ENCODE peak calls at places on chromosome 11, in eight cellular contexts. Q is ascending aorta, U is ovary, A is GM10248, O is HFF-Myc, R is AG09309, I is lower lobe of right lung, N is body of pancreas. V is an unnamed sample.

GRCh38 chr11:103086461-103086860 is 5.5 kb downstream of the DCUN1D5 start:
- DNase-seq in Q (no peak), U (no peak), A (no peak), O (no peak), R (no peak), I (no peak), N (no peak), V (no peak)

GRCh38 chr11:59145534-59145933 is 2.9 kb downstream of the FAM111A start:
- DNase-seq in Q (no peak), U (no peak), A (no peak), O (no peak), R (peak), I (no peak), N (no peak), V (peak)

GRCh38 chr11:46504817-46505613 is 88.8 kb downstream of the AMBRA1 start:
- DNase-seq in Q (no peak), U (no peak), A (peak), O (no peak), R (no peak), I (no peak), N (no peak), V (peak)

GRCh38 chr11:110481523-110481922 is 51.8 kb downstream of the FDX1 start:
- DNase-seq in Q (no peak), U (no peak), A (no peak), O (no peak), R (no peak), I (no peak), N (no peak), V (no peak)

GRCh38 chr11:113623114-113623513 is 83.0 kb downstream of the TMPRSS5 start:
- DNase-seq in Q (no peak), U (no peak), A (no peak), O (no peak), R (no peak), I (no peak), N (no peak), V (no peak)

GRCh38 chr11:27795955-27796861 is 96.0 kb upstream of the BDNF start:
- DNase-seq in Q (no peak), U (no peak), A (no peak), O (no peak), R (no peak), I (no peak), N (no peak), V (no peak)

GRCh38 chr11:127993788-127994187 is 593.6 kb downstream of the ETS1 start:
- DNase-seq in Q (no peak), U (no peak), A (no peak), O (no peak), R (no peak), I (no peak), N (no peak), V (no peak)

GRCh38 chr11:85718991-85719807 is 33.2 kb upstream of the CCDC89 start:
- DNase-seq in Q (peak), U (no peak), A (no peak), O (peak), R (peak), I (no peak), N (peak), V (peak)

GRCh38 chr11:26522912-26523610 is 49.0 kb downstream of the MUC15 start:
- DNase-seq in Q (no peak), U (no peak), A (no peak), O (peak), R (no peak), I (no peak), N (no peak), V (peak)
- TF ChIP-seq CTCF in Q (no peak), U (no peak), A (peak), O (peak), R (peak), I (no peak), N (no peak), V (peak)

GRCh38 chr11:122788781-122789535 is 49.3 kb upstream of the CRTAM start:
- DNase-seq in Q (no peak), U (no peak), A (no peak), O (no peak), R (no peak), I (no peak), N (no peak), V (no peak)
- TF ChIP-seq CTCF in Q (no peak), U (no peak), A (no peak), O (peak), R (no peak), I (no peak), N (no peak), V (peak)

DNA sequence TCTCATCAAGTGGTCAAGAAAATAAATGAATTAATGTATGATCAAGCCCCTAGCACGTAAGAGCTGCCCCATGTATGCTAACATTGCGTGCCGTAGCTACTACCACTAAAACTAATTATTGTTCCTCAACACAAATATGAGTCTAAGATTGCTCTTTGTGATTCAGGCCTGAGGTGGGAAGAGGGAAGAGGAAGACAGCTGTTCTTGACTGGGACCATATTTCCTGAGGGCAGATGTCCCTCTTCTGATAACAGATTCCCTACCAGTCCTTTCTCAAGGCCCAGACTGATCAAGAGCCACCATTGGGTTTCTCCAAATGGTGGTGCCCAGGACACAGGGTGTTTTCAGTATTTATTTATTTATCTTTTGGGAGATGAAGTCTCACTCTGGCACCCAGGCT is 87.2 kb upstream of the CADM1 start:
- DNase-seq in Q (no peak), U (no peak), A (no peak), O (no peak), R (no peak), I (no peak), N (no peak), V (no peak)
- TF ChIP-seq CTCF in Q (no peak), U (no peak), A (no peak), O (no peak), R (no peak), I (no peak), N (no peak), V (no peak)

GRCh38 chr11:102061276-102061675 is 14.0 kb downstream of the CFAP300 start:
- DNase-seq in Q (no peak), U (no peak), A (no peak), O (no peak), R (no peak), I (no peak), N (no peak), V (no peak)
- TF ChIP-seq CTCF in Q (no peak), U (no peak), A (no peak), O (peak), R (no peak), I (peak), N (peak), V (no peak)

GRCh38 chr11:38159038-38159437 is 1561.0 kb upstream of the RAG2 start:
- DNase-seq in Q (no peak), U (no peak), A (no peak), O (no peak), R (no peak), I (no peak), N (peak), V (no peak)

GRCh38 chr11:38156495-38157146 is 1558.6 kb upstream of the RAG2 start:
- DNase-seq in Q (no peak), U (no peak), A (no peak), O (no peak), R (no peak), I (no peak), N (no peak), V (no peak)

GRCh38 chr11:38153985-38154384 is 1555.9 kb upstream of the RAG2 start:
- DNase-seq in Q (no peak), U (no peak), A (no peak), O (no peak), R (no peak), I (no peak), N (no peak), V (no peak)
- TF ChIP-seq CTCF in Q (no peak), U (no peak), A (no peak), O (no peak), R (no peak), I (no peak), N (no peak), V (no peak)

GRCh38 chr11:64090811-64091516 is 55.2 kb downstream of the FLRT1 start:
- DNase-seq in Q (no peak), U (no peak), A (no peak), O (no peak), R (no peak), I (no peak), N (no peak), V (no peak)
- TF ChIP-seq CTCF in Q (no peak), U (no peak), A (no peak), O (no peak), R (no peak), I (no peak), N (no peak), V (peak)

GRCh38 chr11:22192289-22192641 is 620 bp upstream of the ANO5 start:
- DNase-seq in Q (no peak), U (no peak), A (peak), O (no peak), R (no peak), I (no peak), N (peak), V (no peak)
- TF ChIP-seq CTCF in Q (no peak), U (no peak), A (peak), O (no peak), R (no peak), I (peak), N (peak), V (no peak)

GRCh38 chr11:2401436-2401984 is 960 bp downstream of the TSSC4 start:
- DNase-seq in Q (no peak), U (no peak), A (no peak), O (no peak), R (no peak), I (no peak), N (no peak), V (no peak)
- TF ChIP-seq CTCF in Q (no peak), U (no peak), A (no peak), O (no peak), R (no peak), I (no peak), N (no peak), V (peak)

GRCh38 chr11:69086741-69087524 is 38.2 kb downstream of the TPCN2 start:
- DNase-seq in Q (no peak), U (no peak), A (no peak), O (no peak), R (no peak), I (no peak), N (no peak), V (no peak)

GRCh38 chr11:69087811-69088210 is 39.1 kb downstream of the TPCN2 start:
- DNase-seq in Q (no peak), U (no peak), A (no peak), O (no peak), R (no peak), I (no peak), N (no peak), V (no peak)

GRCh38 chr11:69089258-69089657 is 40.5 kb downstream of the TPCN2 start:
- DNase-seq in Q (no peak), U (no peak), A (no peak), O (peak), R (peak), I (no peak), N (peak), V (peak)

GRCh38 chr11:69086152-69086551 is 37.4 kb downstream of the TPCN2 start:
- DNase-seq in Q (no peak), U (no peak), A (no peak), O (no peak), R (no peak), I (no peak), N (no peak), V (no peak)

DNA sequence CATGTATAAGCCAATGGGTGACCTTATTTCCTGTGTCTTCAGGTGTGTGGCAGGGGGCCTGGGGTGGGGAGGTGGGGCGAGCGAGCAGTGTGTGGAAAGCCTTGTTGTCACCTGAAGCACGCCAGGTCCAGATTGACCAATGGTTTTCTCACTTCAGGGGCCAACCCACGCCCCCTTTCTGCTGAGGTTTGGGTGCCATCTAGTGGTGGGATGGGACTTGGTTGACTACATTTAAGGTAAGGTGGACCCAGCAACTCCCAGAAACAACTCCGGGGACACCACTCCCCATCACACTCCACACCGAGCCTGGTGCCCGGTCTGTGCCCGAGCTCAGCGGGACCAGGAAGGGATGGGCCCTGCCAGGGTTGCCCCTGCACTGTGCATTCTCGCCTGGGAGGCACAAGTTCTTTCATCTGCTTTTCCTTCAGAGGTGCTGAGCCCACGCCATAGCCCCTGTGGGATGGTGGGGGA is 40.0 kb downstream of the TPCN2 start:
- DNase-seq in Q (no peak), U (peak), A (peak), O (peak), R (no peak), I (no peak), N (peak), V (peak)
- TF ChIP-seq CTCF in Q (peak), U (peak), A (peak), O (peak), R (peak), I (peak), N (peak), V (peak)

V was measured in HFFc6.